ENCODE peak calls at places on chromosomes 3 and 15, in four cellular contexts. O, C, G and J are unnamed samples.

GRCh38 chr3:99845999-99846398 is 28.3 kb downstream of the CMSS1 start:
- DNase-seq in O (no peak), C (no peak), G (no peak), J (no peak)

GRCh38 chr3:152554980-152555379 is 280.0 kb upstream of the P2RY1 start:
- DNase-seq in O (peak; percentile 95), C (no peak), G (no peak), J (no peak)

GRCh38 chr3:159840900-159841299 is 147.7 kb upstream of the IL12A start:
- DNase-seq in O (peak; percentile 90), C (no peak), G (no peak), J (no peak)

GRCh38 chr15:39511915-39512260 is 69.0 kb upstream of the THBS1 start:
- DNase-seq in O (peak; percentile 74), C (no peak), G (no peak), J (peak; percentile 39)

GRCh38 chr15:101499863-101500713 is 10.6 kb upstream of the PCSK6 start:
- DNase-seq in O (no peak), C (no peak), G (no peak), J (no peak)

GRCh38 chr15:41777421-41777973 is 3.2 kb downstream of the MAPKBP1 start:
- DNase-seq in O (no peak), C (no peak), G (no peak), J (no peak)

GRCh38 chr3:105837143-105837740 is 31.6 kb downstream of the CBLB start:
- DNase-seq in O (peak; percentile 61), C (no peak), G (no peak), J (no peak)

GRCh38 chr3:139433089-139433488 is 43.2 kb downstream of the RBP2 start:
- DNase-seq in O (no peak), C (no peak), G (no peak), J (no peak)

GRCh38 chr15:43329222-43329959 is 982 bp downstream of the LCMT2 start:
- DNase-seq in O (peak; percentile 68), C (peak; percentile 77), G (peak; percentile 18), J (no peak)

GRCh38 chr3:133525435-133525834 is 48.1 kb upstream of the CDV3 start:
- DNase-seq in O (peak; percentile 16), C (no peak), G (no peak), J (no peak)

GRCh38 chr3:64559658-64560057 is 128.1 kb downstream of the ADAMTS9 start:
- DNase-seq in O (no peak), C (no peak), G (no peak), J (no peak)

GRCh38 chr3:45145681-45146614 is at the start of gene CDCP1:
- DNase-seq in O (no peak), C (peak; percentile 36), G (peak; percentile 18), J (no peak)

GRCh38 chr3:43011638-43012037 is 32.5 kb downstream of the GASK1A start:
- DNase-seq in O (no peak), C (no peak), G (no peak), J (no peak)

GRCh38 chr3:82165266-82165665 is 403.8 kb upstream of the GBE1 start:
- DNase-seq in O (no peak), C (peak; percentile 57), G (no peak), J (no peak)

GRCh38 chr15:29668120-29668602 is 154.1 kb downstream of the TJP1 start:
- DNase-seq in O (peak; percentile 97), C (peak; percentile 91), G (peak; percentile 60), J (peak; percentile 34)

DNA sequence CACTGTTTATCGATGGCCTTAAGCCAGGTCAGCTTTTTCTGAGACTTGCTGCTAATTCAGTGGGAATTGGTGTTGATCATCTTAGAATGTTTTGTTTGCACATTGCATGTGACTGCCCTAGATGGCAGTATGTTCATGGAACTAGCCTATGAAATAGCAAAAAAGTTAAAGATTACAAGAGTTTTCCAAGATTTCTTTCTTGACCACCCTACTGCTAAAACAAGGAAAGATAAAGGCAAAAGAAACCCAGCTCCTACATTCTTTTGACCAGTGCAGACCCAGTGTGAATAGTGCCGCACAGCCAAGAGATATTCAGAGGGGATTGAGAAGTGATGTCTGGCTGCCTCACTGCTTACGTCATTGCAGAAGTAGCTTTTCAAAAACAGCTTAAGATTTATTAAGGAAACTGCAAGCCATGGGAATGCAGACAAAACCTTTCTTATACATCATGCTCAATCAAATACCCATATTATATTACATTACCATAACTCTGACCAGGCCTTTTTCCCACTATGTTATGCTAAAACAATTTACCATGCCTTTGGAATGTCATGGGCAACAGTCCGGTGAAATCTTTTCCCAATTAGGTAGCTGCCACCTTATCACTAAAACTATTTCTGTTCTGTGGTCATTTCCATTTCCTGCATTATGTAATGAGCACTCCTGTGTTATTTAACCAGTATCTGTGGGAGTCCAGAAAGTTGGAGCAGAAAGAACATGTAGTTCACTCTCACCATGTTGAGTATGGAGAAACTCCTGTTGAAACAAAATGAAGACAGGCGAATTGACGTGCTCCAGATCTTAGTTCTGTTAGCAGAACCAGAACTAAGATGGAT is 6.0 kb downstream of the PHLDB2 start:
- DNase-seq in O (peak; percentile 90), C (no peak), G (no peak), J (no peak)
- TF ChIP-seq CTCF in O (peak; percentile 36), C (no peak), G (no peak), J (peak; percentile 39)

GRCh38 chr3:13674538-13675185 is 125.7 kb downstream of the FBLN2 start:
- DNase-seq in O (no peak), C (no peak), G (no peak), J (no peak)

GRCh38 chr3:13676618-13677017 is 127.7 kb downstream of the FBLN2 start:
- DNase-seq in O (no peak), C (no peak), G (no peak), J (no peak)

GRCh38 chr3:13671536-13672233 is 122.8 kb downstream of the FBLN2 start:
- DNase-seq in O (no peak), C (no peak), G (no peak), J (peak; percentile 24)

GRCh38 chr3:13670292-13670691 is 121.4 kb downstream of the FBLN2 start:
- DNase-seq in O (no peak), C (no peak), G (no peak), J (no peak)

DNA sequence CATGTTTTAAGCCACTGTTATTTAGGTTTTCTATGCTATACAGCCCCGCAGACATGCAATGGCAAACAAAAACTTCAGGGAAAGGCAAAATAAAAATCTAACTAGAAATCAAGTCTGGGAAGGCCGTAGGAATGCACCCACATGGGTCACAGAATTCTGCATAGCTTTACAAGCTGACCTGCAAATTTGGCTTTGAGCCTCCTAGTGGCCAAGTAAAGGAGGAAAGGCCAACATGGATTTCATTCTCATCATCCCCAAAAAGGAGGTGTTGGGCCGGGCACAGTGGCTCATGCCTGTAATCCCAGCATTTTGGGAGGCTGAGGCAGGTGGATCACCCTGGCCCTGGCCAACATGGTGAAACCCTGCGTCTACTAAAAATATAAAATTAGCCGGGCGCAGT is 124.3 kb downstream of the FBLN2 start:
- DNase-seq in O (peak; percentile 20), C (no peak), G (no peak), J (no peak)
- TF ChIP-seq CTCF in O (peak; percentile 50), C (peak; percentile 49), G (peak; percentile 40), J (peak; percentile 34)

GRCh38 chr3:190053919-190054672 is 66.6 kb downstream of the P3H2 start:
- DNase-seq in O (peak; percentile 83), C (no peak), G (no peak), J (peak; percentile 18)
- TF ChIP-seq CTCF in O (peak; percentile 7), C (no peak), G (no peak), J (no peak)

GRCh38 chr3:66426135-66426534 is 74.7 kb downstream of the LRIG1 start:
- DNase-seq in O (no peak), C (no peak), G (no peak), J (no peak)

GRCh38 chr3:66427352-66427751 is 73.5 kb downstream of the LRIG1 start:
- DNase-seq in O (no peak), C (no peak), G (no peak), J (no peak)

GRCh38 chr3:66427951-66428350 is 72.9 kb downstream of the LRIG1 start:
- DNase-seq in O (peak; percentile 41), C (no peak), G (no peak), J (no peak)

GRCh38 chr3:66430876-66431275 is 69.9 kb downstream of the LRIG1 start:
- DNase-seq in O (no peak), C (no peak), G (no peak), J (no peak)

GRCh38 chr3:66428733-66429132 is 72.1 kb downstream of the LRIG1 start:
- DNase-seq in O (peak; percentile 99), C (no peak), G (no peak), J (peak; percentile 95)
- TF ChIP-seq CTCF in O (no peak), C (no peak), G (no peak), J (no peak)

GRCh38 chr3:29468150-29468549 is 187.3 kb downstream of the RBMS3 start:
- DNase-seq in O (peak; percentile 10), C (no peak), G (no peak), J (no peak)

GRCh38 chr3:29466442-29466841 is 185.6 kb downstream of the RBMS3 start:
- DNase-seq in O (peak; percentile 11), C (no peak), G (no peak), J (no peak)

GRCh38 chr3:29463306-29463705 is 182.4 kb downstream of the RBMS3 start:
- DNase-seq in O (peak; percentile 52), C (no peak), G (no peak), J (no peak)

GRCh38 chr3:29465836-29466235 is 185.0 kb downstream of the RBMS3 start:
- DNase-seq in O (peak; percentile 96), C (no peak), G (no peak), J (peak; percentile 40)
- TF ChIP-seq CTCF in O (no peak), C (no peak), G (no peak), J (no peak)

DNA sequence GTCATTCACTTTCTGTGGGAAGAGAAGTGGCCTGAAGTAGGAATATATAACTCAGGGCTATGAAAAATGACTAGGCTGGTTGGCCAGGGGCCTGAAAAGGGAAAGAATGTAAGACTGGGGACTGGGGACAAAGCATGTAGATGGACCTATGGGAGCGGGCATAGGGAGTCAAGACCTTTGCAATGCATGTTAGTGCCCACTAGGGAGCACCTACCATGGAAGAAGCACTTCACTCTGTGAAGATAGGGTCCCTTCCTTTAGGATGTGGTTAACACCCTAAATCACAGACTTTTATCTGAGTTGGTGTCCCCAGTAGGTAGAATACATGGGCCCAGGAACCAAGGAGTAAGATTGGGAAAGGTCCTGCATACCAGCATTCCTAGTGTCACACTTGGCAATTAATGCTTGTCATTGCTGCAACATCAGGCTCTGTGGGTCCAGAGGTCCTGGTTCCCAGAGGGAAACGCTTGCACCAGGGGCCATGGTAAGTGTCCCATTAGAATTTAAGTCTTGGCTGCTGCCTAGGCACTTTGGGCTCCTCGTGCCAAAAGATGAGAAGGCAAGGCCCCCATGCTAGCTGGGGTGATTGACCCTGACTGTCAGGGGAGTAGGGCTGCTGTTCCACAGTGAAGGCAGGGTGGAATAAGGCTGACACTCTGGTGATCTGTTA is 79.6 kb downstream of the CRYGS start:
- DNase-seq in O (no peak), C (no peak), G (no peak), J (no peak)
- TF ChIP-seq CTCF in O (no peak), C (peak; percentile 24), G (peak; percentile 21), J (no peak)

GRCh38 chr15:89898628-89899302 is 5.0 kb upstream of the AP3S2 start:
- DNase-seq in O (peak; percentile 74), C (peak; percentile 74), G (peak; percentile 26), J (no peak)
- TF ChIP-seq CTCF in O (peak; percentile 78), C (peak; percentile 65), G (peak; percentile 75), J (peak; percentile 66)

GRCh38 chr15:77179541-77179998 is 108.7 kb upstream of the TSPAN3 start:
- DNase-seq in O (peak; percentile 48), C (no peak), G (no peak), J (no peak)
- TF ChIP-seq CTCF in O (no peak), C (no peak), G (no peak), J (no peak)

GRCh38 chr15:33994005-33994615 is 25.8 kb downstream of the CHRM5 start:
- DNase-seq in O (peak; percentile 79), C (peak; percentile 56), G (no peak), J (no peak)
- TF ChIP-seq CTCF in O (peak; percentile 81), C (peak; percentile 56), G (peak; percentile 42), J (peak; percentile 38)